ENCODE peak calls at places on chromosomes 6 and 20, in five cellular contexts. N is H54; K is activated naive CD4-positive, alpha-beta T cell; B is AG08395; Z is esophagus squamous epithelium. D is an unnamed sample.
A peak's percentile ranks its signal among the peaks of the same experiment; 100 is the strongest.

GRCh38 chr6:37381579-37381978 is 27.8 kb downstream of the RNF8 start:
- DNase-seq in N (peak; percentile 19), Z (no peak), K (no peak), B (peak; percentile 52), D (no peak)

GRCh38 chr6:69813508-69813907 is 16.7 kb upstream of the LMBRD1 start:
- DNase-seq in B (no peak), N (no peak), K (no peak), Z (no peak), D (no peak)

GRCh38 chr6:158047120-158047518 is 65.5 kb downstream of the SYNJ2 start:
- DNase-seq in K (no peak), B (peak; percentile 61), Z (no peak), N (no peak), D (no peak)

GRCh38 chr20:24980321-24981053 is 12.1 kb downstream of the APMAP start:
- DNase-seq in B (no peak), N (no peak), Z (no peak), K (no peak), D (no peak)

GRCh38 chr20:31908424-31908823 is 38.0 kb downstream of the TTLL9 start:
- DNase-seq in N (no peak), K (no peak), Z (no peak), B (no peak), D (no peak)

GRCh38 chr20:45545351-45545750 is 1.9 kb downstream of the EPPIN start:
- DNase-seq in Z (no peak), N (no peak), B (no peak), K (no peak), D (no peak)

GRCh38 chr20:50291428-50292323 is 101.0 kb downstream of the CEBPB start:
- DNase-seq in Z (no peak), B (no peak), K (no peak), N (no peak), D (no peak)

GRCh38 chr6:13579911-13580310 is 5.5 kb downstream of the SIRT5 start:
- DNase-seq in K (no peak), N (no peak), B (no peak), Z (no peak), D (no peak)

GRCh38 chr6:128124713-128125112 is 223.9 kb upstream of the THEMIS start:
- DNase-seq in Z (no peak), K (no peak), N (no peak), B (no peak), D (no peak)

GRCh38 chr6:163494279-163494727 is 79.8 kb downstream of the QKI start:
- DNase-seq in Z (no peak), N (no peak), B (peak; percentile 3), K (no peak), D (peak; percentile 48)

GRCh38 chr6:43724914-43725642 is 37.5 kb upstream of the MRPS18A start:
- DNase-seq in N (peak; percentile 83), K (no peak), Z (peak; percentile 48), B (peak; percentile 90), D (no peak)

GRCh38 chr6:86273936-86274335 is 631.2 kb upstream of the SYNCRIP start:
- DNase-seq in K (no peak), B (no peak), N (no peak), Z (no peak), D (no peak)

GRCh38 chr6:2191390-2191740 is 54.0 kb downstream of the GMDS start:
- DNase-seq in B (no peak), N (no peak), K (no peak), Z (no peak), D (no peak)

D was measured in GM04504.